ENCODE peak calls at places on chromosomes 1 and 21, in six cellular contexts. X is fibroblast of lung, H is T-cell, M is neuronal stem cell, E is left lung, Y is NCI-H510A treated with DMSO at 0.1 percent for 48 hours. W is an unnamed sample.

GRCh38 chr1:97073936-97074335 is 352.4 kb downstream of the PTBP2 start:
- DNase-seq in X (peak), H (no peak), M (no peak), E (no peak), Y (no peak), W (no peak)

GRCh38 chr1:42173155-42173933 is 8.8 kb upstream of the GUCA2A start:
- DNase-seq in X (peak), H (peak), M (peak), E (peak), Y (peak), W (peak)

GRCh38 chr21:35825954-35826353 is 234.4 kb downstream of the SETD4 start:
- DNase-seq in X (no peak), H (no peak), M (no peak), E (no peak), Y (no peak), W (no peak)

GRCh38 chr1:207139616-207140015 is 35.6 kb downstream of the C4BPA start:
- DNase-seq in X (no peak), H (no peak), M (no peak), E (no peak), Y (no peak), W (no peak)

GRCh38 chr1:7120863-7121621 is 335.8 kb downstream of the CAMTA1 start:
- DNase-seq in X (peak), H (no peak), M (no peak), E (no peak), Y (no peak), W (no peak)

GRCh38 chr1:50329332-50329932 is 93.8 kb downstream of the DMRTA2 start:
- DNase-seq in X (no peak), H (no peak), M (no peak), E (no peak), Y (no peak), W (no peak)

GRCh38 chr21:15183712-15184353 is 119.0 kb upstream of the NRIP1 start:
- DNase-seq in X (no peak), H (no peak), M (no peak), E (no peak), Y (no peak), W (no peak)

GRCh38 chr1:95518310-95518709 is 284.3 kb downstream of the RWDD3 start:
- DNase-seq in X (no peak), H (no peak), M (no peak), E (no peak), Y (no peak), W (no peak)

GRCh38 chr1:224329484-224329841 is 509 bp downstream of the NVL start:
- DNase-seq in X (no peak), H (no peak), M (no peak), E (no peak), Y (no peak), W (no peak)

GRCh38 chr21:43622796-43623195 is 36.5 kb downstream of the HSF2BP start:
- DNase-seq in X (no peak), H (no peak), M (no peak), E (no peak), Y (no peak), W (no peak)

GRCh38 chr1:41504126-41505035 is 19.9 kb upstream of the EDN2 start:
- DNase-seq in X (peak), H (no peak), M (no peak), E (peak), Y (peak), W (peak)